ENCODE peak calls at places on chromosomes 1 and 21, in four cellular contexts. One of them, this sample, is unnamed.

GRCh38 chr21:37367301-37367757 is 756 bp downstream of the DYRK1A start:
- DNase-seq in iris pigment epithelial cell: no peak
- DNase-seq in HTR-8/SVneo: no peak
- DNase-seq in AG04450: no peak
- DNase-seq in this sample: no peak

GRCh38 chr1:12540580-12541273 is 77.3 kb downstream of the DHRS3 start:
- DNase-seq in AG04450: no peak
- DNase-seq in iris pigment epithelial cell: no peak
- DNase-seq in HTR-8/SVneo: no peak
- DNase-seq in this sample: no peak

GRCh38 chr1:183942933-183943693 is 94.4 kb downstream of the COLGALT2 start:
- DNase-seq in HTR-8/SVneo: peak
- DNase-seq in AG04450: peak
- DNase-seq in iris pigment epithelial cell: peak
- DNase-seq in this sample: no peak

GRCh38 chr1:168520052-168520751 is 23.6 kb downstream of the XCL2 start:
- DNase-seq in HTR-8/SVneo: no peak
- DNase-seq in iris pigment epithelial cell: no peak
- DNase-seq in AG04450: no peak
- DNase-seq in this sample: peak

GRCh38 chr1:18527921-18528320 is 47.2 kb downstream of the KLHDC7A start:
- DNase-seq in iris pigment epithelial cell: no peak
- DNase-seq in HTR-8/SVneo: no peak
- DNase-seq in AG04450: no peak
- DNase-seq in this sample: no peak

GRCh38 chr21:46621457-46622182 is 13.9 kb upstream of the PRMT2 start:
- DNase-seq in AG04450: no peak
- DNase-seq in iris pigment epithelial cell: no peak
- DNase-seq in HTR-8/SVneo: no peak
- DNase-seq in this sample: peak

GRCh38 chr1:230285351-230285750 is 140.8 kb downstream of the PGBD5 start:
- DNase-seq in AG04450: no peak
- DNase-seq in HTR-8/SVneo: no peak
- DNase-seq in iris pigment epithelial cell: no peak
- DNase-seq in this sample: no peak

GRCh38 chr1:1157426-1157913 is 16.2 kb upstream of the TTLL10 start:
- DNase-seq in AG04450: peak
- DNase-seq in HTR-8/SVneo: peak
- DNase-seq in iris pigment epithelial cell: peak
- DNase-seq in this sample: peak

GRCh38 chr1:220391426-220391825 is 119.2 kb upstream of the RAB3GAP2 start:
- DNase-seq in iris pigment epithelial cell: no peak
- DNase-seq in HTR-8/SVneo: no peak
- DNase-seq in AG04450: no peak
- DNase-seq in this sample: no peak

GRCh38 chr21:35217504-35218060 is 168.5 kb upstream of the RUNX1 start:
- DNase-seq in iris pigment epithelial cell: peak
- DNase-seq in AG04450: no peak
- DNase-seq in HTR-8/SVneo: peak
- DNase-seq in this sample: no peak

GRCh38 chr1:205045146-205045545 is 2.1 kb downstream of the CNTN2 start:
- DNase-seq in HTR-8/SVneo: no peak
- DNase-seq in AG04450: no peak
- DNase-seq in iris pigment epithelial cell: no peak
- DNase-seq in this sample: no peak

GRCh38 chr1:103123321-103123720 is 15.0 kb upstream of the COL11A1 start:
- DNase-seq in HTR-8/SVneo: no peak
- DNase-seq in AG04450: no peak
- DNase-seq in iris pigment epithelial cell: no peak
- DNase-seq in this sample: no peak

GRCh38 chr1:7679873-7680790 is 91.0 kb upstream of the VAMP3 start:
- DNase-seq in HTR-8/SVneo: peak
- DNase-seq in AG04450: no peak
- DNase-seq in iris pigment epithelial cell: peak
- DNase-seq in this sample: peak

GRCh38 chr1:76250317-76250716 is 175.8 kb downstream of the ST6GALNAC3 start:
- DNase-seq in AG04450: no peak
- DNase-seq in HTR-8/SVneo: no peak
- DNase-seq in iris pigment epithelial cell: no peak
- DNase-seq in this sample: no peak

GRCh38 chr1:62784509-62785365 is 805 bp downstream of the ATG4C start:
- DNase-seq in AG04450: no peak
- DNase-seq in iris pigment epithelial cell: peak
- DNase-seq in HTR-8/SVneo: peak
- DNase-seq in this sample: no peak

GRCh38 chr1:167819849-167820683 is 93.9 kb downstream of the ADCY10 start:
- DNase-seq in AG04450: peak
- DNase-seq in iris pigment epithelial cell: peak
- DNase-seq in HTR-8/SVneo: peak
- DNase-seq in this sample: no peak

GRCh38 chr1:96362623-96363022 is 359.0 kb upstream of the PTBP2 start:
- DNase-seq in AG04450: peak
- DNase-seq in iris pigment epithelial cell: peak
- DNase-seq in HTR-8/SVneo: peak
- DNase-seq in this sample: no peak